ENCODE peak calls at places on chromosomes 1 and 21, in four cellular contexts. Y is cardiac muscle cell, V is lower lobe of right lung, E is right atrium auricular region. X is an unnamed sample.

GRCh38 chr21:39452207-39452964 is 616 bp downstream of the SH3BGR start:
- DNase-seq in E (no peak), V (no peak), Y (peak), X (peak)

GRCh38 chr1:36269408-36269838 is 36.7 kb upstream of the SH3D21 start:
- DNase-seq in E (no peak), V (peak), Y (peak), X (peak)

GRCh38 chr1:219331424-219331823 is 157.7 kb downstream of the LYPLAL1 start:
- DNase-seq in V (no peak), Y (no peak), E (no peak), X (no peak)

GRCh38 chr1:164576311-164577271 is 17.6 kb downstream of the PBX1 start:
- DNase-seq in V (no peak), Y (peak), E (no peak), X (peak)

GRCh38 chr1:108560430-108561144 is 687 bp downstream of the EEIG2 start:
- DNase-seq in V (peak), Y (peak), E (peak), X (peak)

GRCh38 chr1:205373022-205373421 is 16.3 kb upstream of the KLHDC8A start:
- DNase-seq in V (no peak), Y (no peak), E (no peak), X (no peak)

GRCh38 chr1:3270403-3271245 is 183.8 kb upstream of the ARHGEF16 start:
- DNase-seq in V (no peak), Y (no peak), E (no peak), X (no peak)

GRCh38 chr1:21347072-21347581 is 56.9 kb upstream of the ECE1 start:
- DNase-seq in Y (no peak), V (no peak), E (no peak), X (no peak)

GRCh38 chr1:218401896-218402770 is 57.0 kb downstream of the TGFB2 start:
- DNase-seq in E (no peak), Y (no peak), V (no peak), X (no peak)

GRCh38 chr1:40318970-40319621 is 2.0 kb upstream of the COL9A2 start:
- DNase-seq in Y (no peak), E (no peak), V (no peak), X (no peak)

GRCh38 chr1:33000427-33001026 is 35.9 kb upstream of the RNF19B start:
- DNase-seq in V (no peak), Y (no peak), E (no peak), X (no peak)

GRCh38 chr1:32997381-32997891 is 32.8 kb upstream of the RNF19B start:
- DNase-seq in V (no peak), Y (peak), E (no peak), X (peak)

GRCh38 chr1:32998997-32999396 is 34.4 kb upstream of the RNF19B start:
- DNase-seq in Y (peak), E (no peak), V (no peak), X (peak)

GRCh38 chr1:33001282-33001681 is 35.4 kb downstream of the AK2 start:
- DNase-seq in V (no peak), E (no peak), Y (no peak), X (no peak)

GRCh38 chr1:32998009-32998555 is 33.5 kb upstream of the RNF19B start:
- DNase-seq in Y (no peak), E (no peak), V (no peak), X (peak)
- H3K4me3 ChIP-seq in Y (no peak), E (no peak), V (no peak), X (no peak)

DNA sequence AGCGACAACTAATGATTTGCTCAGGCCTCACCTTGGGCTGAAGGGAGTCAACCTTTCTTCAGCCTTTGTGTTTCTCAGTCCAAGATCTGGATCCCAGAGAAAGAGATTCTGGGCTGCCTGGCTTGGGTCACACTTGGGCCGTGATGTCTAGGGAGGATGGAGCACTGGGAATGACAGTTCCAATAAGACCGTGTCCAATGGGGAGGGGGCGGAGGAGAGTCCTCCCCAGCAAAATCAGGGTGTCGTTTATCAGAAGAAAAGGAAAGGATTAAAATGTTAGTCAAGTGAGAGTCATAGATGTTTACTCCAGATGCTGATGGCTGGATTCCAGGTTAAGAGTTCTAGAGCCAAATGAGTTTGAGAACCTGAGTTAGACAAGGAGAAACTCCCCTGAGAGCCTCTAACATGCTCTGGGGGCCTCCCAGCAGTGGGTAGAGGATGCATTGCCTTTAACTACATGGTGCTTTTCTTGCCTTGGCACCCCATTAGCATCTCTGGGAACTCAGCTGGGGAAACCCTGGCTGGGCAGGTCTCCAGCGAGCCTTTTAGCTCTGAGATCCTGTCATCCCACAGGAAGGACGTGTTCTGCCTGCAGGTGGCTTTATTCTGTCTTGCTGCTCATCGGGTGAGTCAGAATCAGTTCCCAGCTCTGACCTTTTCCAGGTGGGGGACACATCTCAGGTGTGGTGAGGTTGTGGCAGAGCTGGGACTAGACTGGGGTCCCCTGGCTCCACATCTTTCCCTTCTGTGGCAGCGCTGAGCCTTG is 22.2 kb downstream of the NIPAL3 start:
- DNase-seq in E (no peak), V (no peak), Y (peak), X (peak)
- TF ChIP-seq CTCF in E (no peak), V (no peak), Y (no peak), X (no peak)

GRCh38 chr1:47998396-47998990 is 1.3 kb upstream of the TRABD2B start:
- DNase-seq in E (no peak), V (no peak), Y (no peak), X (no peak)

GRCh38 chr1:47995306-47996050 is 1.7 kb downstream of the TRABD2B start:
- DNase-seq in Y (no peak), V (no peak), E (no peak), X (no peak)

GRCh38 chr1:47996060-47996405 is 1.2 kb downstream of the TRABD2B start:
- DNase-seq in Y (no peak), E (no peak), V (no peak), X (no peak)

GRCh38 chr1:47997289-47998200 is at the start of gene TRABD2B:
- DNase-seq in Y (peak), V (peak), E (peak), X (peak)

GRCh38 chr1:47996406-47997226 is 569 bp downstream of the TRABD2B start:
- DNase-seq in V (no peak), E (no peak), Y (peak), X (no peak)
- H3K4me3 ChIP-seq in V (peak), E (peak), Y (peak), X (peak)

GRCh38 chr1:110455151-110455550 is 4.2 kb downstream of the PROK1 start:
- DNase-seq in Y (peak), E (no peak), V (no peak), X (no peak)
- TF ChIP-seq CTCF in Y (peak), E (no peak), V (no peak), X (peak)

DNA sequence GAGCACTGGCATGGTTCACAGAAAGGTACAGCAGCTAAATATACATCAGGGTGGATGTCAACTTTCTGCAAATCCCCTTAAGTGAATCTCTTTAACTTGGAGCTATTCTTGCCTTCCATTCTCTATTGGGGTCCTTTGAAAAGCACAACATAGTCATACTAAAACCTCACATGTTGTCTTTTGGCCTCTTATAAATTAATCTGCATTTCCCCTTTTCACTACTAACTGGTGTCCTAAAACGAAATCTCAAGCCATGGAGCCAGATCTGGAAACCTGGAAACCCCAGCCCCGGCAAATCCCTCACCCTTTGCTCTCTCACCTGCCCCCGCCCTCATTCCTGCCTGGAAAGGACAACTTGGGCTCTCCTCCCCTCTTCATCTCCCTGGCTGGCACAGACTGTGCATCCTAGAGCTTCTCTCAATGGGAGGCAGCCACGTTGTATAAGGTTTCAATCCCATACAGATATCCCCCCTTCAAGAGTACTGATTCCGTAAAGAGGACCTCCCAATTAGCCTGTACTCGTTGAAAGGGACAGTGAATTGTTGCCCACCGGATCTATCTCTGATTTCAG is 1.5 kb downstream of the DUSP10 start:
- DNase-seq in E (no peak), V (no peak), Y (no peak), X (no peak)
- H3K4me3 ChIP-seq in E (peak), V (peak), Y (peak), X (peak)